ENCODE peak calls at places on chromosomes 1 and 21, in nine cellular contexts. T is A549, E is GM12878, C is WTC11, V is HCT116, B is HepG2, G is H1, Z is endothelial cell of umbilical vein, N is K562. U is an unnamed sample.

GRCh38 chr1:245560460-245560859 is 405.7 kb downstream of the KIF26B start:
- DNase-seq in G (no peak), Z (no peak), N (no peak), T (no peak), E (no peak), V (no peak), C (no peak), B (no peak), U (no peak)

GRCh38 chr1:184759651-184760050 is 5.0 kb upstream of the EDEM3 start:
- DNase-seq in T (no peak), N (no peak), V (no peak), Z (no peak), G (no peak), C (no peak), B (no peak), E (no peak), U (no peak)

GRCh38 chr1:203281851-203282661 is 23.3 kb upstream of the BTG2 start:
- DNase-seq in T (no peak), V (no peak), G (peak; percentile 34), E (no peak), B (peak; percentile 29), C (no peak), Z (no peak), N (no peak), U (no peak)

GRCh38 chr1:232891116-232891515 is 59.3 kb upstream of the NTPCR start:
- DNase-seq in N (no peak), V (no peak), Z (no peak), E (no peak), T (no peak), B (no peak), C (no peak), G (no peak), U (peak; percentile 79)

GRCh38 chr1:221766210-221766609 is 24.3 kb upstream of the DUSP10 start:
- DNase-seq in T (no peak), V (no peak), C (no peak), N (no peak), Z (no peak), B (no peak), G (no peak), E (no peak), U (no peak)

GRCh38 chr1:55623339-55623738 is 408.2 kb upstream of the USP24 start:
- DNase-seq in E (no peak), Z (no peak), G (no peak), N (no peak), B (no peak), T (no peak), V (no peak), C (no peak), U (no peak)

GRCh38 chr1:9721606-9722377 is 70.3 kb downstream of the PIK3CD start:
- DNase-seq in N (peak; percentile 84), E (no peak), B (peak; percentile 30), C (peak; percentile 93), T (peak; percentile 23), Z (peak; percentile 30), V (no peak), G (peak; percentile 98), U (peak; percentile 50)

GRCh38 chr1:89637496-89637895 is 4.6 kb downstream of the LRRC8C start:
- DNase-seq in T (no peak), G (no peak), Z (no peak), V (no peak), N (no peak), C (no peak), B (no peak), E (no peak), U (no peak)

GRCh38 chr1:38003261-38004250 is 1.8 kb downstream of the FHL3 start:
- DNase-seq in N (no peak), V (no peak), T (no peak), C (no peak), G (no peak), E (no peak), B (no peak), Z (peak; percentile 38), U (peak; percentile 57)

DNA sequence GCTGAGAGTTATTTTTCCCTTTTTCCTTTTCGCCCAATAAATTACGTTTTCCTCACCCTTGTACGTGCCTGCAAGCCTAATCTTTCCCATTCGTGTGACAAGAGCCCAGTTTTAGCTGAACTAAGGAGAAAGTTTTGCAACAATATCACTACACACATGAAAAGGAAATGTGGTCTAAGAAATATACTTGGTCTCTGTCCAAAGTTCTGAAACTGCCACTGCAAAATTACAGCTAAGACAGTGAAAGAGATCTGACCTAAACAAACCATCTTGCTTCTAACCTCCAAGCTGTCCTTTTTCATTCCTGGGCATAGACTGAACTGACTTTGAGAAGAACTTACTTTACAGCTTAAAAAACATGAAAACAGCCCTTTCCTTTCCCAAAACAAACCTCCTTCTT is 104.8 kb downstream of the COP1 start:
- DNase-seq in T (no peak), G (no peak), N (no peak), Z (no peak), E (no peak), V (no peak), B (no peak), C (no peak), U (peak; percentile 9)
- TF ChIP-seq MAX in T (no peak), G (no peak), N (no peak), Z (no peak), E (no peak), V (no peak), B (no peak), C (no peak), U (peak; percentile 28)

GRCh38 chr1:3747903-3748302 is 4.3 kb upstream of the CCDC27 start:
- DNase-seq in E (no peak), C (no peak), B (no peak), V (no peak), Z (no peak), G (no peak), T (no peak), N (no peak), U (no peak)
- TF ChIP-seq MAX in E (no peak), C (no peak), B (no peak), V (no peak), Z (no peak), G (no peak), T (no peak), N (peak; percentile 15), U (no peak)

GRCh38 chr21:32317726-32318125 is 19.1 kb downstream of the MRAP start:
- DNase-seq in V (no peak), B (no peak), T (no peak), C (no peak), N (no peak), G (no peak), E (no peak), Z (no peak), U (no peak)

GRCh38 chr21:32315511-32316362 is 17.1 kb downstream of the MRAP start:
- DNase-seq in N (no peak), E (no peak), C (no peak), Z (peak; percentile 35), B (peak; percentile 24), G (no peak), T (no peak), V (no peak), U (no peak)

GRCh38 chr21:32314806-32315205 is 16.2 kb downstream of the MRAP start:
- DNase-seq in T (no peak), N (no peak), Z (no peak), G (no peak), V (no peak), C (no peak), B (no peak), E (no peak), U (no peak)

GRCh38 chr21:32319012-32319411 is 20.4 kb downstream of the MRAP start:
- DNase-seq in T (no peak), N (no peak), V (no peak), B (no peak), Z (no peak), G (no peak), E (no peak), C (no peak), U (no peak)

DNA sequence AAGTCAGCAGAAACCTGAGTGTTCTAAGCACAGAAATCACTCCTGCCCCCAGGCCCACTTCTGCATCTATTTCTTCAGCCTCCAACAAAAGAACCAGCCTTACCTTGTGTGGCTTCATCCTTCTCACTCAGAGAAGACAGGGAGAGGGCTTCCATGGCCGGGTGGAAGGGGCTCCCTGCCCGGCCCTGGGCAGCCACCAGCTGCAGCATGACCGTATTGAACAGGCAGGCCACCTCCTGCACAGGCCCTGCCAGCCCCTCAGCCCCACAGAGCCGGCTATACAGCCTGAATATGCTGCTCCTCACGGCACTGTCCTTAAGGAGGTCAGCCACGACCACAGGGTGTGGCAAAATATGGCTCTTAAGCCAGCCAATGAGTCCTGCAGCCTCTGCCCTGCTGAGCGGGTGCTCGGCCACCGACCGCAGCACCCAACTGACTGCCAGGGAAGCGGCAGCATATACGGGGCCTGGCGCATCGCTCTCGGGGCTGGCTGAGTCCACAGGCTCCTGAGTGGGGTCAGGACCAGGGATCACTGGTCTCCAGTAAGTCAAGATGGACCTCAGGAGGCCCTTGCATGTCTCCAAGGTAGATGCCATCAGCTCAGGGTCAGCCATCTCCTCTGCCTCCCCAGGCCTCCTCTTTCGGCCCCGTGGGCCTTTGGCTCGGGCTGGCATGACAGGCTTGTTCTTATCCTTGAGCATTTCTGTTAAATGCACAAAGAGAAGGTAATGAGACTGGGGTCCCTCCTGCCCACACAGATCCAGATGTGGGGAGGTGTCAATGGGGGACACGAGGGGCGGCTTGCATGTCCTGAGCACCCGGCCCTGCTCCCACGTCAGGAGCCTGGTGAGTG is 17.9 kb downstream of the MRAP start:
- DNase-seq in C (no peak), G (no peak), B (no peak), V (no peak), T (no peak), N (no peak), Z (no peak), E (no peak), U (no peak)
- TF ChIP-seq MAX in C (no peak), G (no peak), B (no peak), V (no peak), T (no peak), N (no peak), Z (no peak), E (no peak), U (no peak)

GRCh38 chr1:51789342-51789741 is 89.2 kb downstream of the NRDC start:
- DNase-seq in E (no peak), B (no peak), Z (no peak), V (no peak), N (no peak), C (no peak), T (no peak), G (no peak), U (no peak)

GRCh38 chr1:51791888-51792287 is 86.6 kb downstream of the NRDC start:
- DNase-seq in Z (no peak), G (no peak), T (no peak), N (no peak), C (no peak), B (no peak), E (no peak), V (no peak), U (no peak)

GRCh38 chr1:51790385-51790784 is 88.1 kb downstream of the NRDC start:
- DNase-seq in E (no peak), V (no peak), N (no peak), B (no peak), C (no peak), T (no peak), G (no peak), Z (no peak), U (no peak)

GRCh38 chr1:51792864-51793263 is 85.7 kb downstream of the NRDC start:
- DNase-seq in G (no peak), B (no peak), N (no peak), E (no peak), C (no peak), T (peak; percentile 18), Z (peak; percentile 24), V (no peak), U (peak; percentile 42)

DNA sequence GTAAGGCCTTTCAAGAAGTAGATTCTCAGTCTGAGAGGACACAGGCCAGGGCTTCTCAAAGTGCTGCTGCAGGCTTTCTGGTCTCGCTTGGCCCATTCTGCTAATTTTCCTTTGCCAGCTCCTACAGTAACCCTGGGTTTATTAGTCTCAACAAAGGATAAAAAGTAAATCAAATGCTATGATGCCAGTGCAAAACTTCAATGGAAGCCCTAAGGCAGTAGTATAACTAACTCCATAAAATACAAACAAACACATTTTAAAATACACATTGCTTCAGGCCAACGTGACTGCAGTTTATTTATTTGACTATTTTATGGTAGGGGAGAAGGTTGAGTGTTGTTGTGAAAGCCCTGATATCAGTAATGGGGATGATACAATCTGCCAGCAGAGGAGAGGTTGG is 89.6 kb downstream of the NRDC start:
- DNase-seq in B (no peak), Z (no peak), V (no peak), G (no peak), T (no peak), E (no peak), C (no peak), N (no peak), U (no peak)
- TF ChIP-seq MAX in B (no peak), Z (no peak), V (no peak), G (no peak), T (no peak), E (no peak), C (no peak), N (no peak), U (no peak)

U was measured in NB4.